ENCODE peak calls at places on chromosomes 11 and 22, in six cellular contexts. C is fibroblast of pulmonary artery; M is frontal cortex; J is HuH-7.5; T is stimulated activated CD8-positive, alpha-beta memory T cell treated with anti-CD3 and anti-CD28 coated beads, Interleukin-4, amount 100 ng/mL, for 1 hour; S is stimulated activated CD4-positive, alpha-beta T cell treated with anti-CD3 and anti-CD28 coated beads, Interleukin-15, amount 100 ng/mL, for 24 hours. K is an unnamed sample.

GRCh38 chr22:19776433-19777031 is 16.0 kb downstream of the TBX1 start:
- DNase-seq in C (no peak), M (no peak), J (no peak), T (no peak), S (no peak), K (no peak)

GRCh38 chr11:47302853-47303252 is 32.9 kb downstream of the MADD start:
- DNase-seq in C (no peak), M (no peak), J (no peak), T (no peak), S (no peak), K (no peak)

GRCh38 chr11:69659591-69659990 is 15.6 kb downstream of the LTO1 start:
- DNase-seq in C (no peak), M (no peak), J (no peak), T (no peak), S (no peak), K (no peak)

GRCh38 chr22:27795053-27795452 is 6.5 kb downstream of the MN1 start:
- DNase-seq in C (no peak), M (no peak), J (no peak), T (no peak), S (no peak), K (no peak)

GRCh38 chr11:75593337-75593915 is 31.4 kb downstream of the SERPINH1 start:
- DNase-seq in C (peak), M (no peak), J (no peak), T (no peak), S (no peak), K (no peak)

GRCh38 chr11:111512296-111513239 is at the start of gene BTG4:
- DNase-seq in C (no peak), M (peak), J (no peak), T (no peak), S (peak), K (peak)

GRCh38 chr11:15493066-15493465 is 378.3 kb downstream of the INSC start:
- DNase-seq in C (no peak), M (no peak), J (no peak), T (no peak), S (no peak), K (no peak)

GRCh38 chr11:128468106-128468505 is 119.3 kb downstream of the ETS1 start:
- DNase-seq in C (no peak), M (no peak), J (no peak), T (no peak), S (no peak), K (no peak)

GRCh38 chr11:45213316-45213665 is 66.9 kb downstream of the PRDM11 start:
- DNase-seq in C (no peak), M (no peak), J (no peak), T (no peak), S (no peak), K (no peak)

GRCh38 chr11:8192016-8192895 is 23.4 kb upstream of the RIC3 start:
- DNase-seq in C (peak), M (peak), J (peak), T (no peak), S (peak), K (peak)

GRCh38 chr11:68212421-68213134 is 518 bp downstream of the KMT5B start:
- DNase-seq in C (peak), M (peak), J (peak), T (peak), S (peak), K (peak)

GRCh38 chr22:32202539-32203180 is 2.2 kb downstream of the RFPL2 start:
- DNase-seq in C (peak), M (peak), J (peak), T (no peak), S (peak), K (peak)

GRCh38 chr11:65787649-65788622 is 1.1 kb downstream of the OVOL1 start:
- DNase-seq in C (no peak), M (no peak), J (peak), T (no peak), S (no peak), K (no peak)

GRCh38 chr11:11318961-11319360 is 34.1 kb downstream of the CSNK2A3 start:
- DNase-seq in C (no peak), M (no peak), J (no peak), T (no peak), S (no peak), K (no peak)

GRCh38 chr11:40215605-40216004 is 1243.8 kb downstream of the LRRC4C start:
- DNase-seq in C (no peak), M (no peak), J (no peak), T (no peak), S (no peak), K (no peak)

GRCh38 chr11:86279713-86280112 is 22.3 kb upstream of the HIKESHI start:
- DNase-seq in C (no peak), M (no peak), J (no peak), T (no peak), S (no peak), K (no peak)

GRCh38 chr11:36328956-36329673 is 33.0 kb downstream of the PRR5L start:
- DNase-seq in C (no peak), M (no peak), J (no peak), T (no peak), S (no peak), K (no peak)